ENCODE peak calls at places on chromosomes 3 and 15, in four cellular contexts. One of them, this sample, is unnamed.

GRCh38 chr3:31364188-31364587 is 168.5 kb upstream of the STT3B start:
- DNase-seq in activated T-cell treated with anti-CD3 and anti-CD28 coated beads, Interleukin-2, amount 50 U/mL, for 72 hours: no peak
- DNase-seq in GM06990: no peak
- DNase-seq in SK-N-MC: no peak
- DNase-seq in this sample: no peak

GRCh38 chr15:99556010-99556409 is 9.8 kb upstream of the MEF2A start:
- DNase-seq in SK-N-MC: no peak
- DNase-seq in activated T-cell treated with anti-CD3 and anti-CD28 coated beads, Interleukin-2, amount 50 U/mL, for 72 hours: no peak
- DNase-seq in GM06990: no peak
- DNase-seq in this sample: no peak

GRCh38 chr15:78131295-78132021 is at the start of gene CIB2:
- DNase-seq in SK-N-MC: no peak
- DNase-seq in GM06990: peak; percentile 85
- DNase-seq in activated T-cell treated with anti-CD3 and anti-CD28 coated beads, Interleukin-2, amount 50 U/mL, for 72 hours: peak; percentile 89
- DNase-seq in this sample: peak; percentile 86

GRCh38 chr3:195236076-195236798 is 34.7 kb downstream of the XXYLT1 start:
- DNase-seq in activated T-cell treated with anti-CD3 and anti-CD28 coated beads, Interleukin-2, amount 50 U/mL, for 72 hours: no peak
- DNase-seq in GM06990: no peak
- DNase-seq in SK-N-MC: no peak
- DNase-seq in this sample: peak; percentile 32

GRCh38 chr3:122497425-122497824 is 17.3 kb downstream of the KPNA1 start:
- DNase-seq in GM06990: peak; percentile 33
- DNase-seq in activated T-cell treated with anti-CD3 and anti-CD28 coated beads, Interleukin-2, amount 50 U/mL, for 72 hours: peak; percentile 59
- DNase-seq in SK-N-MC: no peak
- DNase-seq in this sample: no peak

GRCh38 chr15:77706482-77707244 is 74.0 kb upstream of the LINGO1 start:
- DNase-seq in activated T-cell treated with anti-CD3 and anti-CD28 coated beads, Interleukin-2, amount 50 U/mL, for 72 hours: no peak
- DNase-seq in SK-N-MC: no peak
- DNase-seq in GM06990: no peak
- DNase-seq in this sample: no peak

GRCh38 chr15:63612300-63612699 is 15.1 kb downstream of the FBXL22 start:
- DNase-seq in activated T-cell treated with anti-CD3 and anti-CD28 coated beads, Interleukin-2, amount 50 U/mL, for 72 hours: no peak
- DNase-seq in SK-N-MC: no peak
- DNase-seq in GM06990: no peak
- DNase-seq in this sample: no peak

GRCh38 chr3:161406594-161407555 is 35.6 kb upstream of the SPTSSB start:
- DNase-seq in GM06990: no peak
- DNase-seq in activated T-cell treated with anti-CD3 and anti-CD28 coated beads, Interleukin-2, amount 50 U/mL, for 72 hours: no peak
- DNase-seq in SK-N-MC: no peak
- DNase-seq in this sample: no peak

GRCh38 chr15:85518979-85519761 is 138.8 kb downstream of the AKAP13 start:
- DNase-seq in SK-N-MC: no peak
- DNase-seq in activated T-cell treated with anti-CD3 and anti-CD28 coated beads, Interleukin-2, amount 50 U/mL, for 72 hours: no peak
- DNase-seq in GM06990: no peak
- DNase-seq in this sample: no peak